ENCODE peak calls at places on chromosome 7, in five cellular contexts. C, J, Q, S and A are unnamed samples.

GRCh38 chr7:104979167-104979841 is 34.7 kb upstream of the KMT2E start:
- DNase-seq in C (peak; percentile 62), J (no peak), Q (peak; percentile 89), S (peak; percentile 60), A (no peak)

GRCh38 chr7:152869041-152869676 is 109.6 kb downstream of the ACTR3B start:
- DNase-seq in C (no peak), J (no peak), Q (peak; percentile 36), S (no peak), A (no peak)

GRCh38 chr7:127751723-127752448 is 99.9 kb downstream of the SND1 start:
- DNase-seq in C (no peak), J (no peak), Q (no peak), S (no peak), A (no peak)

GRCh38 chr7:83849135-83849534 is 200.2 kb upstream of the SEMA3E start:
- DNase-seq in C (no peak), J (no peak), Q (no peak), S (peak; percentile 5), A (no peak)

GRCh38 chr7:123643495-123644428 is 11.9 kb upstream of the LMOD2 start:
- DNase-seq in C (no peak), J (no peak), Q (peak; percentile 80), S (peak; percentile 59), A (no peak)

GRCh38 chr7:45446195-45446944 is 127.8 kb upstream of the ADCY1 start:
- DNase-seq in C (no peak), J (no peak), Q (no peak), S (no peak), A (no peak)

GRCh38 chr7:129055861-129056464 is 1.1 kb upstream of the TNPO3 start:
- DNase-seq in C (no peak), J (no peak), Q (no peak), S (no peak), A (no peak)

GRCh38 chr7:28155964-28156363 is 24.6 kb downstream of the JAZF1 start:
- DNase-seq in C (no peak), J (no peak), Q (no peak), S (no peak), A (no peak)

GRCh38 chr7:91798425-91798824 is 82.1 kb downstream of the MTERF1 start:
- DNase-seq in C (no peak), J (no peak), Q (no peak), S (no peak), A (no peak)

GRCh38 chr7:50696810-50697582 is 85.7 kb downstream of the GRB10 start:
- DNase-seq in C (no peak), J (no peak), Q (peak; percentile 47), S (no peak), A (no peak)

GRCh38 chr7:22799633-22800032 is 23.0 kb downstream of the TOMM7 start:
- DNase-seq in C (no peak), J (no peak), Q (no peak), S (no peak), A (no peak)

GRCh38 chr7:16479587-16479986 is 14.0 kb upstream of the SOSTDC1 start:
- DNase-seq in C (peak; percentile 53), J (no peak), Q (no peak), S (no peak), A (no peak)

GRCh38 chr7:128113839-128114238 is 82.6 kb upstream of the LRRC4 start:
- DNase-seq in C (no peak), J (no peak), Q (no peak), S (no peak), A (no peak)

GRCh38 chr7:132065973-132066611 is 509.7 kb upstream of the PODXL start:
- DNase-seq in C (no peak), J (no peak), Q (no peak), S (no peak), A (no peak)

GRCh38 chr7:44308741-44309270 is 16.6 kb downstream of the CAMK2B start:
- DNase-seq in C (peak; percentile 12), J (no peak), Q (no peak), S (no peak), A (no peak)

GRCh38 chr7:119896386-119896785 is 376.6 kb upstream of the KCND2 start:
- DNase-seq in C (no peak), J (no peak), Q (no peak), S (no peak), A (no peak)

GRCh38 chr7:96648784-96649183 is 60.9 kb downstream of the SEM1 start:
- DNase-seq in C (no peak), J (no peak), Q (no peak), S (no peak), A (no peak)

GRCh38 chr7:2201128-2201527 is 31.6 kb downstream of the MAD1L1 start:
- DNase-seq in C (no peak), J (no peak), Q (no peak), S (no peak), A (no peak)

GRCh38 chr7:32074787-32075570 is 4.8 kb upstream of the PDE1C start:
- DNase-seq in C (no peak), J (no peak), Q (no peak), S (no peak), A (no peak)

GRCh38 chr7:2012044-2012900 is 220.5 kb downstream of the MAD1L1 start:
- DNase-seq in C (no peak), J (no peak), Q (no peak), S (no peak), A (no peak)

GRCh38 chr7:45642044-45642443 is 67.9 kb downstream of the ADCY1 start:
- DNase-seq in C (no peak), J (no peak), Q (peak; percentile 87), S (no peak), A (no peak)

GRCh38 chr7:2040893-2041270 is 191.9 kb downstream of the MAD1L1 start:
- DNase-seq in C (no peak), J (no peak), Q (no peak), S (no peak), A (no peak)

GRCh38 chr7:70539622-70540021 is 592.3 kb upstream of the GALNT17 start:
- DNase-seq in C (no peak), J (no peak), Q (no peak), S (no peak), A (no peak)

GRCh38 chr7:99997545-99998137 is 17.8 kb upstream of the ZKSCAN1 start:
- DNase-seq in C (peak; percentile 57), J (peak; percentile 64), Q (peak; percentile 55), S (peak; percentile 59), A (peak; percentile 57)

GRCh38 chr7:1883031-1883761 is 213.1 kb downstream of the ELFN1 start:
- DNase-seq in C (no peak), J (no peak), Q (no peak), S (no peak), A (no peak)

GRCh38 chr7:99975782-99976521 is at the start of gene AZGP1:
- DNase-seq in C (no peak), J (no peak), Q (no peak), S (peak; percentile 27), A (no peak)

GRCh38 chr7:74544706-74545469 is 91.2 kb downstream of the GTF2IRD1 start:
- DNase-seq in C (peak; percentile 76), J (no peak), Q (peak; percentile 87), S (peak; percentile 73), A (no peak)

GRCh38 chr7:26187380-26188290 is 12.9 kb downstream of the HNRNPA2B1 start:
- DNase-seq in C (no peak), J (no peak), Q (peak; percentile 85), S (no peak), A (no peak)

GRCh38 chr7:134441264-134441663 is 17.6 kb downstream of the AKR1B1 start:
- DNase-seq in C (no peak), J (no peak), Q (no peak), S (no peak), A (no peak)

GRCh38 chr7:71424166-71424803 is 292.3 kb downstream of the GALNT17 start:
- DNase-seq in C (no peak), J (no peak), Q (no peak), S (no peak), A (no peak)

GRCh38 chr7:92973964-92974363 is 137.6 kb upstream of the CDK6 start:
- DNase-seq in C (no peak), J (no peak), Q (no peak), S (no peak), A (no peak)

GRCh38 chr7:50869108-50869716 is 86.5 kb upstream of the GRB10 start:
- DNase-seq in C (no peak), J (no peak), Q (no peak), S (peak; percentile 30), A (no peak)

GRCh38 chr7:134854816-134855215 is 75.4 kb downstream of the CALD1 start:
- DNase-seq in C (no peak), J (no peak), Q (peak; percentile 66), S (no peak), A (no peak)

GRCh38 chr7:55464422-55464821 is 99.3 kb downstream of the LANCL2 start:
- DNase-seq in C (no peak), J (no peak), Q (no peak), S (no peak), A (no peak)